ENCODE peak calls at places on chromosomes 7 and 10, in six cellular contexts. H is kidney epithelial cell, M is heart right ventricle, U is HCT116, J is PC-9, T is brain microvascular endothelial cell. I is an unnamed sample.

GRCh38 chr10:16787361-16787791 is 29.8 kb downstream of the RSU1 start:
- DNase-seq in H (no peak), M (no peak), U (no peak), J (no peak), T (no peak), I (no peak)

GRCh38 chr10:129855836-129856563 is 108.1 kb downstream of the EBF3 start:
- DNase-seq in H (no peak), M (no peak), U (no peak), J (no peak), T (no peak), I (no peak)

GRCh38 chr10:13536674-13537366 is 8.0 kb upstream of the BEND7 start:
- DNase-seq in H (peak; percentile 29), M (peak; percentile 43), U (peak; percentile 33), J (no peak), T (peak; percentile 40), I (peak; percentile 64)

GRCh38 chr10:16717617-16718395 is 99.4 kb downstream of the RSU1 start:
- DNase-seq in H (no peak), M (no peak), U (no peak), J (no peak), T (peak; percentile 61), I (no peak)

GRCh38 chr10:86346794-86347665 is 19.6 kb downstream of the GRID1 start:
- DNase-seq in H (no peak), M (no peak), U (no peak), J (no peak), T (no peak), I (no peak)

GRCh38 chr10:123571978-123572377 is 94.2 kb upstream of the GPR26 start:
- DNase-seq in H (no peak), M (no peak), U (no peak), J (no peak), T (no peak), I (no peak)

GRCh38 chr7:141915565-141915964 is 634 bp upstream of the OR9A4 start:
- DNase-seq in H (peak; percentile 60), M (no peak), U (no peak), J (peak; percentile 87), T (no peak), I (no peak)

GRCh38 chr7:105489409-105489808 is 32.7 kb downstream of the PUS7 start:
- DNase-seq in H (no peak), M (no peak), U (no peak), J (no peak), T (no peak), I (no peak)

GRCh38 chr10:98252451-98252850 is 15.5 kb downstream of the LOXL4 start:
- DNase-seq in H (no peak), M (no peak), U (no peak), J (no peak), T (no peak), I (no peak)

GRCh38 chr10:60944159-60944909 is at the start of gene RHOBTB1:
- DNase-seq in H (peak; percentile 43), M (peak; percentile 81), U (no peak), J (peak; percentile 62), T (peak; percentile 74), I (peak; percentile 58)

GRCh38 chr10:72753760-72754231 is 61.9 kb downstream of the MCU start:
- DNase-seq in H (no peak), M (no peak), U (no peak), J (no peak), T (no peak), I (no peak)

GRCh38 chr7:155610633-155611193 is 33.7 kb upstream of the RBM33 start:
- DNase-seq in H (no peak), M (no peak), U (no peak), J (no peak), T (no peak), I (no peak)

GRCh38 chr7:131189488-131189887 is 138.2 kb upstream of the MKLN1 start:
- DNase-seq in H (no peak), M (no peak), U (no peak), J (no peak), T (no peak), I (no peak)

GRCh38 chr7:24197852-24198251 is 86.1 kb upstream of the NPY start:
- DNase-seq in H (peak; percentile 19), M (no peak), U (no peak), J (peak; percentile 45), T (no peak), I (no peak)

GRCh38 chr7:15441915-15442314 is 119.9 kb downstream of the AGMO start:
- DNase-seq in H (no peak), M (no peak), U (no peak), J (no peak), T (no peak), I (no peak)

DNA sequence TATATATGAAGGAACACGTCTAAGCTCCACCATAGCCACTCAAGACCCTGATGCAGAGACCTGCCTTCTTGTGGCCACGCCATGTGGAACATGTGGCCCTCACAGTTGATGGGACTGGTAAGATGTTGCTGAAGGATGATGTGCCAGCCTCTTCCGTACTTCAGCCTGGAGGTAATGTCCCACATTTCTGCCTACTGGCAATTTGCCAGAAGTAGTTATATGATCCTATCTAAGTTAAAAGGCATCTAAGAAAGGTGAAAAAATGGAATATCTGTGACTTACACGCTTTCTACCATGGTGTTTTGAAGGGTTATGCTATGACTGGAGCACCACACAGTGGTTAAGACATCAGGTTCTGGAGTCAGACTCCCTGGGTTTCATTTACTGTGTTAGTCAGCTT is 948.7 kb upstream of the GHITM start:
- DNase-seq in H (no peak), M (no peak), U (no peak), J (no peak), T (no peak), I (no peak)
- TF ChIP-seq CTCF in H (no peak), M (no peak), U (no peak), J (no peak), T (no peak), I (no peak)

GRCh38 chr7:114422478-114423217 is 8.0 kb downstream of the FOXP2 start:
- DNase-seq in H (no peak), M (no peak), U (peak; percentile 7), J (no peak), T (no peak), I (no peak)
- TF ChIP-seq CTCF in H (peak; percentile 43), M (no peak), U (peak; percentile 60), J (peak; percentile 37), T (peak; percentile 53), I (no peak)

DNA sequence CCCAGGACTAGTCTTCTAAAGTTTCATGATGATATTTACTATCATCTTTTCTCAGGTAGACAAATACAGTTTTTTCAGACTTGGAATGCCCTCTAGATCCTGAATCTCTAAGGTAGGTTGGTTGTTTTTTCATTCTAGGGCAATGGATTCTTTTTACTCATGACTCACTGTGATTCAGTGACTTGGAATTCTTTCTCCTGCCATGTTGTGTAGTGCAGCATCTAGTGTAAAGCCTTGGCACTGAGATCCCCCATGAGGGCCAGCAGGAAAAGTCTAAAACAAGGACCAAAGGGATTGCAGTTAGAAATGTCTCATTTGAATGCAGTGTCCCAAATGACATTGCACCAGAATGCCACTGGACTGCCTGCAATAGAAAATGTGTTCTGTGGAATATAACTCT is 430.4 kb downstream of the NEBL start:
- DNase-seq in H (peak; percentile 45), M (no peak), U (no peak), J (no peak), T (peak; percentile 54), I (no peak)
- TF ChIP-seq CTCF in H (no peak), M (no peak), U (no peak), J (no peak), T (no peak), I (no peak)

GRCh38 chr10:6148251-6148691 is 54.5 kb upstream of the PFKFB3 start:
- DNase-seq in H (no peak), M (no peak), U (no peak), J (no peak), T (no peak), I (peak; percentile 70)
- TF ChIP-seq CTCF in H (no peak), M (no peak), U (no peak), J (no peak), T (no peak), I (no peak)

GRCh38 chr7:115910541-115911164 is 119.9 kb downstream of the TFEC start:
- DNase-seq in H (no peak), M (no peak), U (peak; percentile 41), J (peak; percentile 54), T (no peak), I (no peak)
- TF ChIP-seq CTCF in H (peak; percentile 64), M (peak; percentile 67), U (peak; percentile 72), J (peak; percentile 66), T (peak; percentile 51), I (peak; percentile 31)

GRCh38 chr7:129279757-129280156 is 54.9 kb downstream of the AHCYL2 start:
- DNase-seq in H (no peak), M (no peak), U (no peak), J (peak; percentile 53), T (no peak), I (no peak)

GRCh38 chr7:129277629-129278028 is 52.8 kb downstream of the AHCYL2 start:
- DNase-seq in H (no peak), M (no peak), U (no peak), J (no peak), T (no peak), I (no peak)

GRCh38 chr7:129282865-129283264 is 58.0 kb downstream of the AHCYL2 start:
- DNase-seq in H (no peak), M (no peak), U (no peak), J (no peak), T (no peak), I (no peak)

GRCh38 chr7:129281163-129281562 is 56.3 kb downstream of the AHCYL2 start:
- DNase-seq in H (no peak), M (no peak), U (no peak), J (no peak), T (no peak), I (no peak)

DNA sequence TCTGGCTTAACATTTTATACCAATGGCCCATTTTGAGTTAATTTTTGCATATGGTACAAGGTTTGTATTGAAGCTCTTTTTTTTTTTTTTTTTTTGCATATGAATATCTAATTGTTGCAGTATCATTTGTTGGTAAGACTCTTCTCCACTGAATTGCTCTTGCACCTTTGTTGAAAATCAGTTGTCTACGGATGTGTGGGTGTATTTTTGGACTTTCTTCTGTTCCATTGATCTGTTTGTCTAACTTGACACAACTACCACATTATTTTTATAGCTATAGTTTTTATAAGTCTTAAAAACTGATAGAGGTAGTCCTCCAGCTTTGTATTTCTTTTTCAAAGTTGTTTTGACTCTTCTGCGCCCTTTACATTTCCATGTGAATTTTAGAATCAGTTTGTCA is 53.9 kb downstream of the AHCYL2 start:
- DNase-seq in H (no peak), M (no peak), U (no peak), J (no peak), T (no peak), I (no peak)
- TF ChIP-seq CTCF in H (no peak), M (no peak), U (no peak), J (no peak), T (no peak), I (no peak)

DNA sequence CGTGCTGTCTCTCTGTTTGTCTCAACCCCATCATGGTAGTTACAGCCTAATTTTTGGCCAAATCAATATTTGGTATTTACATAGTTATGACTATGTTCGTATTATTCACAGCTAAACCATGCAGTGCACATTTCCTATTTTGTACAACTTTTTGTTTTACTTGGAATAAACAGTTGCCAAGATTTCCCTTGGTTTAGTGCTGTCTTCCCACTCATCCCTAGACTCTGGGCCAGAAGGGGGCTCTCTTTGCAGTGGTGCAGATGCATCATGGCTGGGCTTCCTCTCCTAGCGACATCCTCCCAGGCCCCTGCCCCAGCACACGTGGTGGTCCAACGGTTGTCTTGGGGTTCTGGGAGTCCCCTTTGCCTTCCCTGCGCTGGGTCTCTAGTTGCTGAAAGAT is 151.6 kb downstream of the PTPN20 start:
- DNase-seq in H (no peak), M (no peak), U (no peak), J (no peak), T (no peak), I (no peak)
- TF ChIP-seq CTCF in H (no peak), M (peak; percentile 30), U (peak; percentile 39), J (no peak), T (peak; percentile 65), I (no peak)

I was measured in GM13976.